ENCODE peak calls at places on chromosome 10, in five cellular contexts. F, V, D, Q and H are unnamed samples.

GRCh38 chr10:49738616-49739360 is 23.3 kb downstream of the OGDHL start:
- DNase-seq in F (no peak), Q (no peak), D (no peak), V (no peak), H (no peak)

GRCh38 chr10:112363696-112364688 is 9.9 kb upstream of the ACSL5 start:
- DNase-seq in D (no peak), Q (no peak), V (no peak), F (no peak), H (no peak)

GRCh38 chr10:106863549-106863948 is 301.0 kb downstream of the SORCS1 start:
- DNase-seq in F (no peak), D (peak; percentile 5), V (no peak), Q (no peak), H (no peak)

GRCh38 chr10:75717126-75717916 is 285.9 kb downstream of the LRMDA start:
- DNase-seq in Q (no peak), V (no peak), D (peak; percentile 40), F (no peak), H (no peak)

GRCh38 chr10:79313911-79314439 is 33.3 kb upstream of the PPIF start:
- DNase-seq in F (no peak), D (no peak), V (no peak), Q (no peak), H (no peak)

GRCh38 chr10:22252801-22253577 is 35.2 kb upstream of the EBLN1 start:
- DNase-seq in F (no peak), Q (no peak), V (no peak), D (no peak), H (peak; percentile 87)

GRCh38 chr10:59362991-59363390 is 642 bp upstream of the FAM13C start:
- DNase-seq in D (no peak), Q (no peak), F (peak; percentile 58), V (peak; percentile 33), H (no peak)

GRCh38 chr10:36504752-36505151 is 620.6 kb upstream of the ANKRD30A start:
- DNase-seq in D (no peak), F (no peak), V (no peak), Q (no peak), H (no peak)

GRCh38 chr10:97575101-97575668 is 2.6 kb downstream of the ANKRD2 start:
- DNase-seq in D (no peak), Q (peak; percentile 76), V (no peak), F (no peak), H (no peak)

GRCh38 chr10:51030480-51030879 is 43.8 kb upstream of the PRKG1 start:
- DNase-seq in Q (no peak), V (peak; percentile 15), F (no peak), D (no peak), H (no peak)

GRCh38 chr10:129849452-129849750 is 114.7 kb downstream of the EBF3 start:
- DNase-seq in F (no peak), V (no peak), D (no peak), Q (no peak), H (no peak)

GRCh38 chr10:113562108-113562507 is 9.3 kb downstream of the HABP2 start:
- DNase-seq in Q (no peak), V (no peak), F (no peak), D (no peak), H (no peak)

GRCh38 chr10:120632936-120633335 is 175.9 kb downstream of the PLPP4 start:
- DNase-seq in V (no peak), D (no peak), F (no peak), Q (no peak), H (no peak)

GRCh38 chr10:130218181-130218641 is 82.0 kb downstream of the GLRX3 start:
- DNase-seq in F (peak; percentile 17), V (no peak), Q (no peak), D (peak; percentile 49), H (no peak)

GRCh38 chr10:74081192-74081803 is 69.3 kb downstream of the AP3M1 start:
- DNase-seq in D (peak; percentile 73), Q (peak; percentile 83), F (no peak), V (peak; percentile 57), H (peak; percentile 67)

GRCh38 chr10:59976909-59977308 is 70.6 kb upstream of the CCDC6 start:
- DNase-seq in F (no peak), Q (no peak), D (no peak), V (no peak), H (no peak)

GRCh38 chr10:98300526-98300925 is 32.5 kb upstream of the LOXL4 start:
- DNase-seq in D (no peak), V (no peak), F (no peak), Q (no peak), H (no peak)

GRCh38 chr10:99844433-99844955 is 62.1 kb downstream of the ABCC2 start:
- DNase-seq in D (no peak), F (no peak), V (no peak), Q (no peak), H (no peak)

GRCh38 chr10:62196528-62196927 is 72.1 kb downstream of the RTKN2 start:
- DNase-seq in V (no peak), Q (no peak), F (no peak), D (no peak), H (no peak)

GRCh38 chr10:103519798-103520197 is 26.3 kb downstream of the NEURL1 start:
- DNase-seq in D (no peak), F (no peak), V (no peak), Q (no peak), H (no peak)

GRCh38 chr10:75499556-75499955 is 68.1 kb downstream of the LRMDA start:
- DNase-seq in V (no peak), F (no peak), D (no peak), Q (no peak), H (no peak)

GRCh38 chr10:42864575-42864974 is 82.0 kb downstream of the BMS1 start:
- DNase-seq in Q (no peak), D (peak; percentile 70), V (peak; percentile 9), F (no peak), H (no peak)

GRCh38 chr10:85510682-85511081 is 855.9 kb downstream of the GRID1 start:
- DNase-seq in V (no peak), F (no peak), Q (no peak), D (peak; percentile 5), H (no peak)

GRCh38 chr10:86341361-86341811 is 25.2 kb downstream of the GRID1 start:
- DNase-seq in F (no peak), D (peak; percentile 94), V (no peak), Q (no peak), H (no peak)

GRCh38 chr10:67602268-67602950 is 93.6 kb downstream of the CTNNA3 start:
- DNase-seq in Q (no peak), D (no peak), F (no peak), V (peak; percentile 96), H (no peak)

GRCh38 chr10:132331259-132331955 is 586 bp upstream of the LRRC27 start:
- DNase-seq in D (peak; percentile 63), F (no peak), Q (peak; percentile 49), V (no peak), H (no peak)
- TF ChIP-seq POLR2A in D (peak; percentile 89), F (no peak), Q (peak; percentile 85), V (no peak), H (peak; percentile 40)

GRCh38 chr10:89414879-89415821 is 782 bp downstream of the IFIT5 start:
- DNase-seq in V (peak; percentile 32), D (peak; percentile 56), F (peak; percentile 55), Q (peak; percentile 59), H (peak; percentile 74)
- TF ChIP-seq POLR2A in V (peak; percentile 11), D (no peak), F (peak; percentile 10), Q (no peak), H (no peak)

GRCh38 chr10:133258818-133259602 is 17.7 kb downstream of the ADAM8 start:
- DNase-seq in V (peak; percentile 100), D (peak; percentile 100), Q (peak; percentile 77), F (no peak), H (peak; percentile 68)
- TF ChIP-seq POLR2A in V (no peak), D (peak; percentile 11), Q (no peak), F (no peak), H (no peak)

DNA sequence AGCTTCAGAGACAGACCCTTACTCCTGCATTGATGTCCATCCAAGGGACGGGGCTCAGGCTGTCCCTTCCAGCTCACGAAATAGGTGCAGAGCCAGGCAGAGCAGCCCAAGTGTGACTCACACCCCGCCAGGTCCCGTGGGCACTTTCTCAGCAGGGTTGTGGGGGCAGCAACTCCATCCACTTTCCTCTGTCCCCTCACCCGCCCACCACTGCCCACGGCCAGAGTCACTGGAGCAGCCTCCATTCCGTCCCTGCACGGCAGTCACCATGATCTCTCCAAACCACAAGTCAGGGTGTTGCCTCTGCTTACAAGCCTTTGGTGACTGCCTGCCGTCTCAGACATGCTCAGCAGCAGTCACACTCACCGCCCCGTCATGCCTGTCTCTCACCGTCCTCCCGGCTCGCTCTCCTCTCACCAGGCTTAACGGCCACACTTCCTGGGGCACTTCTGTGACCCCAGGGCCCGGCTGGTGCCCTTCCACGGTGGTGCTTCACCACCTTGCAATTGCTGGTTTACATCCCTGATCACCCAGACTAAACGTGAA is 39.3 kb downstream of the CALML3 start:
- DNase-seq in V (peak; percentile 61), Q (no peak), D (peak; percentile 66), F (peak; percentile 47), H (peak; percentile 19)
- TF ChIP-seq POLR2A in V (no peak), Q (no peak), D (no peak), F (no peak), H (no peak)

GRCh38 chr10:69086131-69086530 is 1.8 kb upstream of the SRGN start:
- DNase-seq in F (no peak), Q (no peak), V (no peak), D (peak; percentile 90), H (peak; percentile 19)

GRCh38 chr10:69089638-69090599 is 2.0 kb downstream of the SRGN start:
- DNase-seq in F (no peak), V (peak; percentile 54), D (peak; percentile 83), Q (no peak), H (peak; percentile 50)

GRCh38 chr10:69088471-69088769 is 517 bp downstream of the SRGN start:
- DNase-seq in D (no peak), Q (no peak), F (no peak), V (no peak), H (peak; percentile 65)

GRCh38 chr10:69088801-69089501 is 1.0 kb downstream of the SRGN start:
- DNase-seq in V (peak; percentile 52), D (peak; percentile 89), F (no peak), Q (peak; percentile 42), H (peak; percentile 86)

DNA sequence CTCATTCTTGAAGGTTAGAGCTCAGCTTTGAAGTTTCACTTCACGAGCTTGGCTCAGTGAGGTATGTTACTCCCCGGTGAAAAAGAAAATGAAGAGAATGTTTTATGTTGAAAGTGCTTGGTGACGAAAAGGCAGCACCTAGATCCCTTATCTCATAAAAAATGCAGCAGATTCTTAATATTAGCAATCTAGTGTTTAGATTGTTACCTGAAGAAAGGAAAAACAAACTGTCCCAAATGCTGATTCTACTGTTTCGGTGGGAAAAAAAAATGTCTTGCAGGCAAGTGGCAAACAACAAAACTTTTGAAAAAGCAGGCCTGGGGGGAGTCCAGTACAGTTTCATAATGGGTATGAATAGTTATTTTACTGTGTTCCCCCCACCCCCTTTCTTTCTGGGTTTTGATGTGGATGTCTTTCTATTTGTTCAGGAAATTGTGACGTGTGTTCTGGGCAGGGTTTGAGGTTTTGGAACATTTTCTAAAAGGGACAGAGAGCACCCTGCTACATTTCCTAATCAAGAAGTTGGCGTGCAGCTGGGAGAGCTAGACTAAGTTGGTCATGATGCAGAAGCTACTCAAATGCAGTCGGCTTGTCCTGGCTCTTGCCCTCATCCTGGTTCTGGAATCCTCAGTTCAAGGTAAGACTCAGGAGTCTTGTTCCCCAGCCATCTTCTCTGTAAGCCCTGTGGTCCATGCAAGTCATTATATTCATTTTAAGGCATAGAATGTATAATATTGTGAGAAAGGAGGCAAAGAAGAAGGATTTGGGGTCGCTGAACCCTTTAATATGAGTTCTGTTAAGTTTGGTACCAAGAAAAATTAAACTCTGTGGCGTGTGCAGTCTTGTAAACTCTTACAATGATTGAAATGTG is at the start of gene SRGN:
- DNase-seq in F (no peak), Q (peak; percentile 46), V (peak; percentile 62), D (peak; percentile 99), H (peak; percentile 86)
- TF ChIP-seq POLR2A in F (peak; percentile 43), Q (no peak), V (no peak), D (peak; percentile 100), H (peak; percentile 98)